ENCODE peak calls at places on chromosomes 13 and 19, in four cellular contexts. F, C, T and O are unnamed samples.

GRCh38 chr19:12090807-12091206 is 26.3 kb downstream of the ZNF844 start:
- DNase-seq in F (peak), C (peak), T (no peak), O (peak)

GRCh38 chr13:39410089-39410901 is 192.7 kb downstream of the LHFPL6 start:
- DNase-seq in F (no peak), C (no peak), T (peak), O (no peak)

GRCh38 chr13:102769679-102770078 is 3.9 kb downstream of the TEX30 start:
- DNase-seq in F (no peak), C (no peak), T (no peak), O (no peak)

GRCh38 chr19:56837492-56837891 is 3.0 kb downstream of the PEG3 start:
- DNase-seq in F (peak), C (peak), T (no peak), O (peak)

GRCh38 chr13:37141011-37141410 is 35.5 kb upstream of the CSNK1A1L start:
- DNase-seq in F (no peak), C (no peak), T (no peak), O (no peak)

GRCh38 chr13:46639033-46639981 is 86.3 kb downstream of the LRCH1 start:
- DNase-seq in F (no peak), C (no peak), T (no peak), O (no peak)

GRCh38 chr19:48969276-48970138 is 4.4 kb downstream of the FTL start:
- DNase-seq in F (peak), C (no peak), T (peak), O (peak)

GRCh38 chr19:28436320-28436719 is 776.6 kb downstream of the UQCRFS1 start:
- DNase-seq in F (no peak), C (no peak), T (no peak), O (no peak)

GRCh38 chr19:1468274-1469199 is 10.5 kb downstream of the C19orf25 start:
- DNase-seq in F (peak), C (no peak), T (no peak), O (peak)

GRCh38 chr13:99805361-99805760 is 166.2 kb downstream of the ZIC5 start:
- DNase-seq in F (no peak), C (no peak), T (no peak), O (no peak)